ENCODE peak calls at places on chromosomes 3 and 15, in four cellular contexts. A is sigmoid colon, P is endothelial cell of umbilical vein, E is stomach. V is an unnamed sample.

GRCh38 chr3:31204026-31204795 is 309.8 kb upstream of the GADL1 start:
- DNase-seq in E (no peak), A (no peak), P (no peak), V (no peak)

GRCh38 chr3:81496407-81497104 is 264.9 kb downstream of the GBE1 start:
- DNase-seq in E (no peak), P (no peak), A (no peak), V (no peak)

GRCh38 chr3:55907616-55908015 is 420.5 kb upstream of the WNT5A start:
- DNase-seq in A (no peak), E (no peak), P (no peak), V (no peak)

GRCh38 chr3:169657351-169658124 is 6.0 kb downstream of the MECOM start:
- DNase-seq in E (peak; percentile 72), P (peak; percentile 74), A (no peak), V (no peak)

GRCh38 chr3:42488687-42489086 is 13.8 kb upstream of the VIPR1 start:
- DNase-seq in P (no peak), A (no peak), E (no peak), V (no peak)

GRCh38 chr3:59709702-59710555 is 660.1 kb upstream of the CFAP20DC start:
- DNase-seq in E (peak; percentile 27), P (no peak), A (peak; percentile 68), V (peak; percentile 66)

GRCh38 chr3:63814300-63814699 is 4.8 kb upstream of the C3orf49 start:
- DNase-seq in P (no peak), E (no peak), A (no peak), V (no peak)

GRCh38 chr3:170132335-170132734 is 49.2 kb downstream of the PHC3 start:
- DNase-seq in P (no peak), A (no peak), E (no peak), V (no peak)

GRCh38 chr3:74375653-74376052 is 238.8 kb downstream of the CNTN3 start:
- DNase-seq in P (no peak), E (no peak), A (no peak), V (no peak)

GRCh38 chr3:39533226-39533625 is 65.7 kb downstream of the MOBP start:
- DNase-seq in A (no peak), E (no peak), P (peak; percentile 78), V (no peak)

GRCh38 chr3:12371525-12372140 is 82.8 kb downstream of the PPARG start:
- DNase-seq in E (peak; percentile 62), A (no peak), P (no peak), V (no peak)

GRCh38 chr3:171056528-171056927 is 30.0 kb upstream of the SLC2A2 start:
- DNase-seq in P (peak; percentile 75), A (no peak), E (no peak), V (no peak)

GRCh38 chr3:142657033-142657432 is 60.8 kb downstream of the PLS1 start:
- DNase-seq in E (no peak), A (no peak), P (no peak), V (no peak)

GRCh38 chr15:63501256-63502089 is 2.9 kb upstream of the USP3 start:
- DNase-seq in P (peak; percentile 72), E (peak; percentile 80), A (peak; percentile 97), V (peak; percentile 93)

GRCh38 chr15:63497642-63498100 is 6.7 kb upstream of the USP3 start:
- DNase-seq in A (no peak), E (peak; percentile 56), P (no peak), V (peak; percentile 86)

GRCh38 chr15:63500265-63501250 is 3.8 kb upstream of the USP3 start:
- DNase-seq in P (no peak), A (no peak), E (peak; percentile 72), V (peak; percentile 63)

GRCh38 chr15:63498815-63499549 is 5.4 kb upstream of the USP3 start:
- DNase-seq in P (no peak), E (no peak), A (no peak), V (peak; percentile 49)

DNA sequence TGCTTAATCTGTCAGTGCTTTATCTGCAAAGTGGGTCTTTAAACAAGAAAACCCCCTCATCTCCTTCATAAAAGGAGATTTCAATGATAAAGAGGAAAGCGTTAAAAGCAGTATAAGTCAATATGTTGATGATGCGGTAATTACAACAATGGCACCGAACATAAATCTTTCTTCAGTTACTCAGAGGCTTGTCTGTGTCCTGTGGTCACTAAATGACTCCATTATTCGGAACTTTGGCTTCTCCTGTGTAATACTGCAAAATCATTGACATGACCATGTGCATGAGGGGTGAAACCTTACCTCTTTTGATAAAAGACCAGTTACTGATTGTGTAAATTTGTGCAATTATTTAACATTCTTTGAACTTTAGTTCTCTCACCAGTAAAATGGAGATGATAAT is 4.8 kb upstream of the USP3 start:
- DNase-seq in E (no peak), P (no peak), A (no peak), V (no peak)
- H3K27ac ChIP-seq in E (no peak overlapping the region), P (no peak overlapping the region), A (no peak overlapping the region), V (peak overlapping the region; percentile 99)

DNA sequence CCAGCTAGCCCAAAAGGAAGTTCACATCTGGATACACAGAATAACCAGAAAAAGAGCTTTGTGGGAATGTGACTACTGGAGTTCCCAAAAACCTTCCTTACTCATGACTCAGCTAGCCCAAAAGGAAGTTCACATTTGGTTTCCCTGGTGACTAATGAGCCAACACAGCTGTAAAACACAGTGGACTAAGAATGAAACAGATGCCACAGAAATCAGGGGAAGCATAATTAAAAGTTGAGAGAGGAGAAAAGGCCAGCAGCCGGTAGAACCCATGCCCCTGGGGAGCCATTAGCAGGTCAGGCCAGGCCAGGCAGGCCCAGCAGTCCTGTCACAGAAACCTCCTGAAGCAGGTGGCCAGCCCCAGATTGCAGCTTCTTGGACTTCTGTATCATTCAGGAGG is 130.3 kb downstream of the GHSR start:
- DNase-seq in E (no peak), P (peak; percentile 94), A (peak; percentile 73), V (no peak)
- TF ChIP-seq POLR2AphosphoS5 in E (peak; percentile 86), P (peak; percentile 70), A (peak; percentile 62), V (peak; percentile 44)

DNA sequence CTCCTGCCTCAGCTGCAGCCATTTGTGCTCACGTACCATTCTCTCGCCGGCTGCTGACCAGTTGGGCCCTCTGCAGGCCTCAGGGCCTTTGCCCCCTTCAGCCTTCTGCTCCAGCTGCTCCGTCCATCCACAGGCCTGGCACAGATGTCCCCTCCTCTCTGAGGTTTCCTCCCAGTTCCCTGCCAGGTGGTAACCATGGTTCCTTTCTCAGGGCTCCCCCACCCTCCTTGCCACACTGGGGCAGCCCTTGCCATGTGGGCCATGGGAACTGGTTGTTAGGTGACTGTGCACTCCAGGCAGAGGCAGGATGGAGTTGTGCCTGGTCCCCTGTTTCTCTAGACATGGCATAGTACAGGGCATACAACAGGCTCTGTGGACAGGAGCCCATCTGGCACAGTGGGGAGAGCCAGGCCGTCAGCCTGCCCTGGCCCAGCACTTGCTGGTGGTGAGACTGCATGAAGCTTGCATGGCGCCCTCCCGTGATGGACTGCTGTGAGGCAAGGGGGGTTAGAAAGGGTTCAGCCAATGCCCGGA is 148.9 kb downstream of the DNAJB8 start:
- DNase-seq in P (no peak), E (peak; percentile 18), A (no peak), V (peak; percentile 44)
- H3K27ac ChIP-seq in P (no peak overlapping the region), E (no peak overlapping the region), A (no peak overlapping the region), V (no peak overlapping the region)

GRCh38 chr3:51982838-51983577 is at the start of gene ACY1:
- DNase-seq in E (peak; percentile 92), A (peak; percentile 93), P (peak; percentile 87), V (peak; percentile 88)
- TF ChIP-seq POLR2AphosphoS5 in E (peak; percentile 94), A (peak; percentile 76), P (peak; percentile 64), V (peak; percentile 80)

DNA sequence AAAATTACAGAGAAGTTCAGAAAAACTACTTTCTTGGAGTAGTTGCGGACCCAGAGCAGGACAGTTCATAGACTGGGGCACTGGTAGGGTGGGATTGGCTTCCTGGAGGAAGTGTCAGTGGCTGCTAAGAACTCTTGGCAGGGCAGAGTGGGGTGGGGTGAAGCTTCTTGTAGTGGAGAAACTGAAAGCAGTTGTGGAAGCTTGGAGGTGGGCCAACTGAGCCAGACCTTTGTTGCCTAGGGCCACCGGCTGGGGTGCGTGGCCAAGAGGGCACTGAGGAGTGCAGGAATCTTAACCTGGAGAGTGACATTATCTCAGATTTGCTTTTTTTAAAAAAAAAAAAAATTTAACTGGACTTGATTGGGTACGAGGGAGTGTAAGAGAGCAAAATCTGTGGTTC is 3.2 kb downstream of the KAT2B start:
- DNase-seq in P (peak; percentile 64), E (peak; percentile 93), A (peak; percentile 92), V (peak; percentile 96)
- H3K27ac ChIP-seq in P (no peak overlapping the region), E (peak overlapping the region; percentile 52), A (peak overlapping the region; percentile 95), V (peak overlapping the region; percentile 66)

DNA sequence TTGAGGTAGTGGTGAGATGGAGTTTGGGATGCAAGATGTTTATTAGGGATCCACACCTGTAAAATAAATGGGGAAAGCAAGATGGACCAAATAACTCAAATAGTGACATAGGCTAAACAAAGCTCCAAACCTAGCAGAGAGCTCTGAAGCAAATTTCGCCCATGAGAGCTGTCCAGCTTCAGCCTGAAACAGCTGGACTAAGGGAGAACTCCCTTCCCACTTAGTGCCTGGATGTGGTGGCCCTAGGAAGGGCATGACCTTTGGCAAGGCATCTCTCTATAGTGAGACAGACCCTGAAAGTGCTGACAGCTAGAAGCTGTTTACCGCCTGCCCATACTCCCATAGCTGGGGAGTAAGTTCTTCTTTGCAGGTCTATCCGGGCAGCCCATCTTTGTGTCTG is 48.1 kb downstream of the COL6A5 start:
- DNase-seq in A (no peak), E (no peak), P (no peak), V (no peak)
- TF ChIP-seq POLR2AphosphoS5 in A (no peak), E (no peak), P (no peak), V (no peak)

GRCh38 chr15:76865548-76865991 is 39.6 kb downstream of the SCAPER start:
- DNase-seq in A (no peak), E (no peak), P (no peak), V (no peak)

GRCh38 chr15:76866716-76867321 is 38.3 kb downstream of the SCAPER start:
- DNase-seq in P (peak; percentile 64), E (no peak), A (no peak), V (no peak)

GRCh38 chr15:76871930-76872329 is 33.2 kb downstream of the SCAPER start:
- DNase-seq in E (no peak), A (no peak), P (peak; percentile 18), V (no peak)

GRCh38 chr15:76866008-76866407 is 39.1 kb downstream of the SCAPER start:
- DNase-seq in E (no peak), P (no peak), A (no peak), V (no peak)

DNA sequence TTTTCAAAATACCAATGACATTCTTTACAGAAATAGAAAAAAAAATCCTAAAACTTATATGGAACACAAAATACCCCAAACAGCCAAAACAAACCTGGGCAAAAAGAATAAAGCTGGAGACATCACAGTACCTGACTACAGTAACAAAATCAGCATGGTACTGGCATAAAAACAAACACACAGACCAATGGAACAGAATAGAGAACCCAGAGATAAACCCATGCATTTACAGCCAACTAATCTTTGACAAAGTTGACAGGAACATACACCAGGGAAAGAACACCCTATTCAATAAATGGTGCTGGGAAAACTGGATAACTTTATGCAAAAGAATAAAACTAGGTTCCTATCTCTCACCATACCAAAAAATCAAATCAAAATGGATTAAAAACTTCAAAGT is 36.4 kb downstream of the SCAPER start:
- DNase-seq in P (no peak), A (no peak), E (no peak), V (no peak)
- H3K27ac ChIP-seq in P (no peak overlapping the region), A (no peak overlapping the region), E (no peak overlapping the region), V (no peak overlapping the region)

V was measured in upper lobe of left lung.